ENCODE peak calls at places on chromosomes 3 and 15, in eight cellular contexts. S is fibroblast of lung, N is upper lobe of left lung, I is retinal pigment epithelial cell, H is spleen, Q is tibial nerve, W is astrocyte of the spinal cord, T is GM12864. O is an unnamed sample.

GRCh38 chr3:31495971-31496370 is 36.8 kb upstream of the STT3B start:
- DNase-seq in Q (no peak), W (peak; percentile 16), S (peak; percentile 22), H (no peak), N (no peak), I (no peak), T (no peak), O (no peak)

GRCh38 chr15:43550527-43551363 is 33.3 kb downstream of the MAP1A start:
- DNase-seq in W (peak; percentile 31), I (no peak), H (no peak), S (no peak), N (no peak), T (no peak), Q (no peak), O (peak; percentile 74)

GRCh38 chr3:146953523-146954125 is 348.5 kb upstream of the PLSCR5 start:
- DNase-seq in Q (no peak), N (no peak), T (no peak), H (no peak), S (no peak), W (peak; percentile 95), I (no peak), O (no peak)

GRCh38 chr3:58963928-58964497 is 85.8 kb downstream of the CFAP20DC start:
- DNase-seq in S (peak; percentile 43), Q (no peak), H (no peak), I (no peak), N (no peak), T (no peak), W (no peak), O (no peak)

GRCh38 chr3:190306513-190307163 is 15.6 kb downstream of the CLDN1 start:
- DNase-seq in T (no peak), H (no peak), W (peak; percentile 51), N (no peak), S (peak; percentile 76), I (peak; percentile 24), Q (no peak), O (no peak)

GRCh38 chr3:87173071-87173470 is 54.0 kb upstream of the CHMP2B start:
- DNase-seq in N (no peak), Q (no peak), S (no peak), H (no peak), W (no peak), I (no peak), T (no peak), O (no peak)

GRCh38 chr3:113552851-113553250 is 20.5 kb downstream of the SIDT1 start:
- DNase-seq in N (no peak), W (no peak), H (no peak), T (no peak), Q (no peak), S (no peak), I (no peak), O (no peak)

GRCh38 chr15:43187544-43188155 is 2.4 kb downstream of the CCNDBP1 start:
- DNase-seq in Q (no peak), I (no peak), S (peak; percentile 78), W (peak; percentile 58), N (no peak), T (no peak), H (no peak), O (no peak)

GRCh38 chr3:72332036-72332435 is 516.2 kb downstream of the SHQ1 start:
- DNase-seq in I (no peak), H (no peak), N (no peak), W (no peak), T (no peak), Q (no peak), S (no peak), O (no peak)

GRCh38 chr3:197564097-197564843 is 8.5 kb upstream of the BDH1 start:
- DNase-seq in N (no peak), I (no peak), W (no peak), T (no peak), H (no peak), Q (no peak), S (no peak), O (no peak)

GRCh38 chr3:194556086-194557056 is 69.6 kb upstream of the ATP13A3 start:
- DNase-seq in S (no peak), H (no peak), W (no peak), Q (no peak), I (no peak), T (no peak), N (no peak), O (no peak)
- H3K4me3 ChIP-seq in S (no peak overlapping the region), H (peak overlapping the region; percentile 61), W (no peak overlapping the region), Q (no peak overlapping the region), I (no peak overlapping the region), T (peak overlapping the region; percentile 39), N (no peak overlapping the region), O (no peak overlapping the region)

GRCh38 chr3:13073042-13073906 is at the start of gene IQSEC1:
- DNase-seq in Q (no peak), H (peak; percentile 94), W (no peak), T (no peak), I (no peak), S (peak; percentile 9), N (peak; percentile 36), O (no peak)
- TF ChIP-seq CTCF in Q (no peak), H (no peak), W (no peak), T (no peak), I (peak; percentile 11), S (no peak), N (no peak), O (no peak)

GRCh38 chr3:43852066-43852465 is 161.3 kb downstream of the ABHD5 start:
- DNase-seq in N (no peak), Q (no peak), T (no peak), W (peak; percentile 69), H (no peak), I (no peak), S (peak; percentile 19), O (peak; percentile 39)
- H3K4me3 ChIP-seq in N (no peak overlapping the region), Q (no peak overlapping the region), T (no peak overlapping the region), W (no peak overlapping the region), H (no peak overlapping the region), I (no peak overlapping the region), S (no peak overlapping the region), O (no peak overlapping the region)

GRCh38 chr3:103919327-103919726 is 1447.4 kb upstream of the ALCAM start:
- DNase-seq in Q (no peak), N (no peak), W (no peak), I (peak; percentile 43), S (no peak), H (no peak), T (no peak), O (no peak)
- TF ChIP-seq CTCF in Q (no peak), N (no peak), W (no peak), I (peak; percentile 20), S (no peak), H (no peak), T (no peak), O (no peak)

O was measured in BJ.